ENCODE peak calls at places on chromosomes 2 and 18, in ten cellular contexts. One of them, this sample, is unnamed.

GRCh38 chr2:47535991-47536390 is 133.0 kb downstream of the MSH2 start:
- DNase-seq in substantia nigra: no peak
- DNase-seq in HCT116: no peak
- DNase-seq in GM23248: peak
- DNase-seq in H9: no peak
- DNase-seq in AG04450: no peak
- DNase-seq in hepatocyte: no peak
- DNase-seq in CD4-positive, alpha-beta T cell: no peak
- DNase-seq in ovary: no peak
- DNase-seq in aorta: no peak
- DNase-seq in this sample: no peak

GRCh38 chr18:8744038-8744437 is 38.7 kb downstream of the MTCL1 start:
- DNase-seq in H9: no peak
- DNase-seq in aorta: no peak
- DNase-seq in HCT116: no peak
- DNase-seq in substantia nigra: no peak
- DNase-seq in ovary: no peak
- DNase-seq in GM23248: no peak
- DNase-seq in AG04450: no peak
- DNase-seq in hepatocyte: no peak
- DNase-seq in CD4-positive, alpha-beta T cell: no peak
- DNase-seq in this sample: no peak

GRCh38 chr18:811192-812122 is 585 bp downstream of the YES1 start:
- DNase-seq in AG04450: no peak
- DNase-seq in H9: peak
- DNase-seq in ovary: peak
- DNase-seq in hepatocyte: peak
- DNase-seq in CD4-positive, alpha-beta T cell: no peak
- DNase-seq in substantia nigra: no peak
- DNase-seq in aorta: peak
- DNase-seq in HCT116: no peak
- DNase-seq in GM23248: peak
- DNase-seq in this sample: no peak

GRCh38 chr2:46296216-46296839 is 879 bp upstream of the EPAS1 start:
- DNase-seq in aorta: peak
- DNase-seq in hepatocyte: no peak
- DNase-seq in ovary: peak
- DNase-seq in GM23248: no peak
- DNase-seq in AG04450: no peak
- DNase-seq in H9: peak
- DNase-seq in substantia nigra: no peak
- DNase-seq in HCT116: no peak
- DNase-seq in CD4-positive, alpha-beta T cell: no peak
- DNase-seq in this sample: peak

GRCh38 chr2:8244634-8245033 is 437.2 kb upstream of the ID2 start:
- DNase-seq in ovary: no peak
- DNase-seq in hepatocyte: no peak
- DNase-seq in H9: no peak
- DNase-seq in aorta: peak
- DNase-seq in GM23248: no peak
- DNase-seq in CD4-positive, alpha-beta T cell: no peak
- DNase-seq in AG04450: no peak
- DNase-seq in substantia nigra: no peak
- DNase-seq in HCT116: no peak
- DNase-seq in this sample: no peak

GRCh38 chr2:49288902-49289680 is 134.8 kb upstream of the FSHR start:
- DNase-seq in substantia nigra: no peak
- DNase-seq in aorta: no peak
- DNase-seq in CD4-positive, alpha-beta T cell: no peak
- DNase-seq in hepatocyte: no peak
- DNase-seq in AG04450: no peak
- DNase-seq in ovary: no peak
- DNase-seq in H9: no peak
- DNase-seq in HCT116: no peak
- DNase-seq in GM23248: no peak
- DNase-seq in this sample: no peak

GRCh38 chr2:120261387-120262006 is 8.8 kb downstream of the RALB start:
- DNase-seq in CD4-positive, alpha-beta T cell: no peak
- DNase-seq in substantia nigra: no peak
- DNase-seq in hepatocyte: no peak
- DNase-seq in aorta: no peak
- DNase-seq in AG04450: no peak
- DNase-seq in ovary: no peak
- DNase-seq in H9: no peak
- DNase-seq in GM23248: no peak
- DNase-seq in HCT116: no peak
- DNase-seq in this sample: no peak

GRCh38 chr2:222355860-222356259 is 57.1 kb upstream of the PAX3 start:
- DNase-seq in HCT116: no peak
- DNase-seq in hepatocyte: no peak
- DNase-seq in H9: no peak
- DNase-seq in GM23248: no peak
- DNase-seq in substantia nigra: no peak
- DNase-seq in AG04450: no peak
- DNase-seq in CD4-positive, alpha-beta T cell: no peak
- DNase-seq in ovary: no peak
- DNase-seq in aorta: no peak
- DNase-seq in this sample: no peak

GRCh38 chr18:32301976-32302743 is 112.3 kb downstream of the MEP1B start:
- DNase-seq in hepatocyte: peak
- DNase-seq in aorta: no peak
- DNase-seq in HCT116: no peak
- DNase-seq in CD4-positive, alpha-beta T cell: no peak
- DNase-seq in GM23248: peak
- DNase-seq in AG04450: peak
- DNase-seq in ovary: no peak
- DNase-seq in substantia nigra: no peak
- DNase-seq in H9: no peak
- DNase-seq in this sample: no peak
- H3K27ac ChIP-seq in hepatocyte: no peak
- H3K27ac ChIP-seq in aorta: peak
- H3K27ac ChIP-seq in HCT116: no peak
- H3K27ac ChIP-seq in CD4-positive, alpha-beta T cell: no peak
- H3K27ac ChIP-seq in GM23248: peak
- H3K27ac ChIP-seq in AG04450: peak
- H3K27ac ChIP-seq in ovary: no peak
- H3K27ac ChIP-seq in substantia nigra: no peak
- H3K27ac ChIP-seq in H9: no peak
- H3K27ac ChIP-seq in this sample: no peak

GRCh38 chr2:182763311-182763912 is 47.4 kb downstream of the DNAJC10 start:
- DNase-seq in CD4-positive, alpha-beta T cell: no peak
- DNase-seq in AG04450: no peak
- DNase-seq in H9: peak
- DNase-seq in aorta: no peak
- DNase-seq in HCT116: peak
- DNase-seq in hepatocyte: peak
- DNase-seq in GM23248: peak
- DNase-seq in ovary: peak
- DNase-seq in substantia nigra: no peak
- DNase-seq in this sample: no peak
- H3K27ac ChIP-seq in CD4-positive, alpha-beta T cell: no peak
- H3K27ac ChIP-seq in AG04450: no peak
- H3K27ac ChIP-seq in H9: no peak
- H3K27ac ChIP-seq in aorta: no peak
- H3K27ac ChIP-seq in HCT116: no peak
- H3K27ac ChIP-seq in hepatocyte: no peak
- H3K27ac ChIP-seq in GM23248: no peak
- H3K27ac ChIP-seq in ovary: no peak
- H3K27ac ChIP-seq in substantia nigra: no peak
- H3K27ac ChIP-seq in this sample: no peak

GRCh38 chr2:86031151-86031550 is 74.5 kb downstream of the POLR1A start:
- DNase-seq in hepatocyte: no peak
- DNase-seq in GM23248: no peak
- DNase-seq in H9: no peak
- DNase-seq in aorta: peak
- DNase-seq in substantia nigra: no peak
- DNase-seq in CD4-positive, alpha-beta T cell: no peak
- DNase-seq in AG04450: no peak
- DNase-seq in HCT116: no peak
- DNase-seq in ovary: no peak
- DNase-seq in this sample: no peak
- H3K27ac ChIP-seq in hepatocyte: no peak
- H3K27ac ChIP-seq in GM23248: no peak
- H3K27ac ChIP-seq in H9: no peak
- H3K27ac ChIP-seq in aorta: no peak
- H3K27ac ChIP-seq in substantia nigra: no peak
- H3K27ac ChIP-seq in CD4-positive, alpha-beta T cell: no peak
- H3K27ac ChIP-seq in AG04450: no peak
- H3K27ac ChIP-seq in HCT116: no peak
- H3K27ac ChIP-seq in ovary: no peak
- H3K27ac ChIP-seq in this sample: no peak

GRCh38 chr2:133498166-133498565 is 70.1 kb downstream of the NCKAP5 start:
- DNase-seq in AG04450: no peak
- DNase-seq in aorta: no peak
- DNase-seq in ovary: no peak
- DNase-seq in HCT116: no peak
- DNase-seq in substantia nigra: no peak
- DNase-seq in hepatocyte: no peak
- DNase-seq in GM23248: no peak
- DNase-seq in CD4-positive, alpha-beta T cell: no peak
- DNase-seq in H9: no peak
- DNase-seq in this sample: no peak
- H3K27ac ChIP-seq in AG04450: no peak
- H3K27ac ChIP-seq in aorta: no peak
- H3K27ac ChIP-seq in ovary: no peak
- H3K27ac ChIP-seq in HCT116: no peak
- H3K27ac ChIP-seq in substantia nigra: no peak
- H3K27ac ChIP-seq in hepatocyte: peak
- H3K27ac ChIP-seq in GM23248: no peak
- H3K27ac ChIP-seq in CD4-positive, alpha-beta T cell: no peak
- H3K27ac ChIP-seq in H9: no peak
- H3K27ac ChIP-seq in this sample: no peak

DNA sequence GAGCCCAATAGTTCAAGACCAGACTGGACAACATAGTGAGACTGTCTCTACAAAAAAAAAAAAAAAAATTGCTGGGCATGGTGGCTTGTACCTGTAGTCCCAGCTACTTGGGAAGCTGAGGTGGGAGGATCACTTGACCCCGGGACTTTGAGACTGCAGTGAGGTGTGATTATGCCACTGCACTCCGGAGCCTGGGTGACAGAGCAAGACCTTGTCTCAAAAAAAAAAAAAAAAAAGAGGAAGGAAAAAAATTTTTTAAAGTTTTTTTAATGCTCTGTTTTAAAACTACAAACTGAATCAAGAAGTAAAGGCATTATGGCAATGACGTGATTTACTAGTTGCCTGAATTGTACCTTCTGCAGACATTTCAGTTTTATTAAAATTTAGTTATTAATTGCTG is 54.5 kb upstream of the ZDBF2 start:
- DNase-seq in AG04450: no peak
- DNase-seq in CD4-positive, alpha-beta T cell: no peak
- DNase-seq in HCT116: no peak
- DNase-seq in substantia nigra: no peak
- DNase-seq in ovary: no peak
- DNase-seq in hepatocyte: no peak
- DNase-seq in H9: no peak
- DNase-seq in aorta: no peak
- DNase-seq in GM23248: no peak
- DNase-seq in this sample: no peak
- H3K27ac ChIP-seq in AG04450: no peak
- H3K27ac ChIP-seq in CD4-positive, alpha-beta T cell: no peak
- H3K27ac ChIP-seq in HCT116: no peak
- H3K27ac ChIP-seq in substantia nigra: no peak
- H3K27ac ChIP-seq in ovary: no peak
- H3K27ac ChIP-seq in hepatocyte: no peak
- H3K27ac ChIP-seq in H9: no peak
- H3K27ac ChIP-seq in aorta: no peak
- H3K27ac ChIP-seq in GM23248: no peak
- H3K27ac ChIP-seq in this sample: no peak

DNA sequence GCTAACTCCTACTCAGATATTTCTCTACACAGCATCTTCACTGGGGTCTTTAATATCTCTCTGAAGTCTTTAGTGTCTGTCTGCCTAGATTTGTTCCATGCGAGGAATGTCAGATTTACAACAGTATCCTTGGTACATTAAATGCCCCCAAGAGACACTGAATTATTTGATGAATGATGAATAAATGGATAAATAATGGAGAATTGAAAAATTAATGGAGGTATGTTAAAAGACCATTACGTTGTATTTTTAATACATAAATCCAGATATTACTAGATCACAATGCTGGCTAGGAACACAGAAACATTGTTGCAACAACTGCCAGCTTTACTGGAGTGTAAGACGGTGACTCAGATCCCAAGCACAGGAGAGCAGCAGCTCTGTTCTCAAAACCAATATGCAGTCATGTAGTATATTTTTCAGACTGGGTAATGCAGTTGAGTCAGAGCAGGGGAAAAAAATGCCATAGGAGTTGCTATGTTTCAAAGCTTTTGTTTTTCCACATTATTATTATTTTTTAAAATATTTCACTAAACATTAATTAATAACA is 388.0 kb upstream of the SYT4 start:
- DNase-seq in aorta: no peak
- DNase-seq in hepatocyte: peak
- DNase-seq in AG04450: peak
- DNase-seq in substantia nigra: no peak
- DNase-seq in CD4-positive, alpha-beta T cell: no peak
- DNase-seq in H9: no peak
- DNase-seq in GM23248: peak
- DNase-seq in ovary: no peak
- DNase-seq in HCT116: no peak
- DNase-seq in this sample: no peak
- H3K27ac ChIP-seq in aorta: no peak
- H3K27ac ChIP-seq in hepatocyte: no peak
- H3K27ac ChIP-seq in AG04450: no peak
- H3K27ac ChIP-seq in substantia nigra: no peak
- H3K27ac ChIP-seq in CD4-positive, alpha-beta T cell: no peak
- H3K27ac ChIP-seq in H9: no peak
- H3K27ac ChIP-seq in GM23248: peak
- H3K27ac ChIP-seq in ovary: no peak
- H3K27ac ChIP-seq in HCT116: no peak
- H3K27ac ChIP-seq in this sample: no peak

This sample was measured in right lobe of liver.